ENCODE peak calls at places on chromosomes 12 and 14, in nine cellular contexts. Y is sigmoid colon, T is adrenal gland, L is transverse colon, A is breast epithelium, C is Panc1, W is A549, U is upper lobe of right lung, O is tibial nerve. V is an unnamed sample. For H3K4me1, the result is how much of the 10 kb centered on the place peaks cover.

GRCh38 chr14:57725399-57726077 is 140.4 kb downstream of the SLC35F4 start:
- DNase-seq in W (peak), C (peak), T (no peak), U (no peak), L (no peak), O (no peak), Y (no peak), A (no peak), V (no peak)

GRCh38 chr14:79502101-79502750 is 709.1 kb downstream of the DIO2 start:
- DNase-seq in W (no peak), C (no peak), T (no peak), L (no peak), O (no peak), A (no peak), U (no peak), Y (no peak), V (no peak)

GRCh38 chr12:124115496-124115895 is 142.5 kb downstream of the ZNF664 start:
- DNase-seq in T (no peak), L (no peak), W (no peak), A (no peak), O (no peak), C (no peak), Y (no peak), U (no peak), V (no peak)

GRCh38 chr12:119784673-119785072 is 92.4 kb downstream of the CIT start:
- DNase-seq in C (no peak), T (no peak), A (no peak), L (no peak), Y (no peak), W (no peak), U (no peak), O (no peak), V (no peak)

GRCh38 chr12:120252071-120252906 is 13.2 kb downstream of the PXN start:
- DNase-seq in W (no peak), U (no peak), O (no peak), A (no peak), T (no peak), C (no peak), L (no peak), Y (no peak), V (no peak)

GRCh38 chr14:74573421-74574091 is 38.5 kb downstream of the LTBP2 start:
- DNase-seq in W (no peak), C (no peak), Y (no peak), U (no peak), O (no peak), A (no peak), L (no peak), T (no peak), V (no peak)

GRCh38 chr12:60498656-60499055 is 902.8 kb downstream of the SLC16A7 start:
- DNase-seq in A (no peak), L (no peak), C (no peak), Y (no peak), U (no peak), T (no peak), W (no peak), O (no peak), V (no peak)

GRCh38 chr12:83114042-83114441 is 427.3 kb downstream of the TMTC2 start:
- DNase-seq in A (no peak), C (no peak), Y (no peak), O (no peak), L (no peak), W (no peak), U (no peak), T (no peak), V (no peak)

GRCh38 chr12:67991158-67991557 is 1.9 kb downstream of the IFNG-AS1 start:
- DNase-seq in C (no peak), O (no peak), U (no peak), L (peak), T (no peak), W (no peak), A (no peak), Y (no peak), V (no peak)

GRCh38 chr12:23944067-23944466 is 5.4 kb downstream of the SOX5 start:
- DNase-seq in U (no peak), Y (no peak), A (no peak), C (no peak), L (no peak), T (no peak), W (no peak), O (no peak), V (no peak)

GRCh38 chr14:49477576-49477975 is 108.6 kb downstream of the RPS29 start:
- DNase-seq in U (no peak), T (no peak), L (no peak), O (no peak), W (no peak), A (no peak), C (no peak), Y (no peak), V (no peak)

GRCh38 chr14:78074546-78074945 is 95.6 kb upstream of the NRXN3 start:
- DNase-seq in W (no peak), C (no peak), O (no peak), Y (no peak), L (no peak), A (no peak), U (no peak), T (no peak), V (no peak)

GRCh38 chr12:26750531-26751171 is 82.3 kb downstream of the ITPR2 start:
- DNase-seq in Y (no peak), U (no peak), L (no peak), C (no peak), T (no peak), W (no peak), O (no peak), A (no peak), V (no peak)

GRCh38 chr12:131217024-131217586 is 263.4 kb downstream of the ADGRD1 start:
- DNase-seq in A (no peak), T (peak), W (no peak), O (no peak), U (no peak), L (no peak), Y (no peak), C (no peak), V (no peak)

GRCh38 chr14:35573911-35574310 is 39.9 kb downstream of the INSM2 start:
- DNase-seq in C (no peak), U (no peak), O (no peak), T (no peak), W (no peak), A (no peak), Y (no peak), L (no peak), V (no peak)

GRCh38 chr12:51538149-51538548 is 52.9 kb upstream of the SCN8A start:
- DNase-seq in A (no peak), L (no peak), T (no peak), Y (no peak), U (no peak), O (no peak), C (no peak), W (no peak), V (no peak)

GRCh38 chr12:113048716-113049127 is 7.8 kb upstream of the DTX1 start:
- DNase-seq in C (no peak), Y (no peak), W (peak), L (peak), A (no peak), O (peak), T (peak), U (no peak), V (no peak)

GRCh38 chr12:108856428-108857157 is 790 bp downstream of the SSH1 start:
- DNase-seq in Y (peak), U (peak), W (peak), L (peak), O (peak), C (no peak), A (no peak), T (peak), V (peak)

GRCh38 chr12:122227341-122227740 is 1.5 kb upstream of the DIABLO start:
- DNase-seq in W (no peak), U (no peak), A (no peak), T (peak), Y (no peak), C (no peak), O (no peak), L (no peak), V (no peak)

GRCh38 chr12:39623919-39624318 is 4.3 kb upstream of the ABCD2 start:
- DNase-seq in O (no peak), A (no peak), W (no peak), Y (no peak), L (no peak), U (no peak), C (no peak), T (no peak), V (no peak)

GRCh38 chr12:124727244-124727673 is 136.4 kb downstream of the SCARB1 start:
- DNase-seq in W (no peak), Y (peak), T (peak), U (peak), C (no peak), O (peak), A (peak), L (peak), V (peak)

GRCh38 chr14:31492759-31493498 is 5.1 kb upstream of the GPR33 start:
- DNase-seq in O (no peak), L (peak), A (no peak), W (peak), T (no peak), Y (no peak), C (no peak), U (no peak), V (no peak)

GRCh38 chr12:89552376-89552775 is 26.5 kb upstream of the POC1B start:
- DNase-seq in O (no peak), A (no peak), C (no peak), Y (no peak), W (no peak), T (no peak), U (no peak), L (no peak), V (no peak)

GRCh38 chr12:20567413-20567812 is 127.7 kb upstream of the SLCO1C1 start:
- DNase-seq in W (peak), O (no peak), U (no peak), Y (no peak), C (no peak), T (no peak), L (no peak), A (no peak), V (no peak)

GRCh38 chr12:85874064-85874463 is at the start of gene NTS:
- DNase-seq in U (no peak), T (no peak), Y (no peak), O (no peak), W (peak), A (no peak), L (no peak), C (no peak), V (no peak)

GRCh38 chr12:52768479-52769200 is 8.5 kb downstream of the KRT76 start:
- DNase-seq in T (no peak), C (no peak), L (no peak), A (no peak), U (no peak), W (no peak), O (no peak), Y (no peak), V (no peak)

GRCh38 chr12:2586159-2587035 is 208.4 kb upstream of the FKBP4 start:
- DNase-seq in O (no peak), U (peak), L (no peak), T (no peak), Y (no peak), A (no peak), C (no peak), W (no peak), V (no peak)

GRCh38 chr12:52890417-52890816 is 14.5 kb downstream of the KRT8 start:
- DNase-seq in C (no peak), L (no peak), T (no peak), W (peak), Y (no peak), O (no peak), A (no peak), U (no peak), V (no peak)

GRCh38 chr12:78018146-78018910 is 187.6 kb downstream of the NAV3 start:
- DNase-seq in L (no peak), Y (peak), O (no peak), W (no peak), A (no peak), U (no peak), C (no peak), T (no peak), V (no peak)

GRCh38 chr12:49585477-49586445 is 17.8 kb upstream of the MCRS1 start:
- DNase-seq in Y (no peak), L (no peak), W (no peak), U (no peak), O (no peak), A (no peak), C (no peak), T (no peak), V (no peak)

GRCh38 chr12:31324845-31325523 is 966 bp downstream of the SINHCAF start:
- DNase-seq in W (peak), C (no peak), A (peak), L (peak), Y (peak), U (peak), O (no peak), T (peak), V (peak)

GRCh38 chr12:15151141-15152091 is 69.8 kb downstream of the RERG start:
- DNase-seq in U (no peak), W (peak), O (no peak), C (no peak), T (no peak), A (no peak), L (no peak), Y (no peak), V (no peak)

GRCh38 chr12:94873368-94874085 is 130.0 kb downstream of the NDUFA12 start:
- DNase-seq in C (no peak), U (peak), T (no peak), A (no peak), Y (no peak), W (no peak), O (no peak), L (peak), V (peak)

GRCh38 chr12:4829161-4829792 is 80.4 kb upstream of the KCNA1 start:
- DNase-seq in Y (no peak), U (no peak), C (no peak), W (no peak), L (no peak), A (no peak), T (no peak), O (no peak), V (no peak)

GRCh38 chr14:90381011-90381790 is 15.6 kb upstream of the CALM1 start:
- DNase-seq in O (no peak), U (no peak), W (no peak), L (peak), Y (peak), C (no peak), A (no peak), T (peak), V (no peak)

GRCh38 chr12:131752457-131752856 is 41.6 kb downstream of the SFSWAP start:
- DNase-seq in O (no peak), W (no peak), C (no peak), Y (no peak), L (no peak), T (no peak), U (no peak), A (no peak), V (no peak)

GRCh38 chr12:93231938-93232337 is 145.8 kb upstream of the NUDT4 start:
- DNase-seq in A (no peak), U (no peak), L (no peak), C (no peak), T (no peak), Y (no peak), O (no peak), W (no peak), V (no peak)

GRCh38 chr14:23356662-23357061 is 4.0 kb upstream of the SLC22A17 start:
- DNase-seq in C (no peak), T (peak), O (no peak), U (no peak), W (no peak), A (no peak), Y (no peak), L (no peak), V (no peak)

GRCh38 chr14:76918176-76918750 is 92.1 kb downstream of the LRRC74A start:
- DNase-seq in L (peak), Y (peak), C (no peak), O (peak), W (no peak), A (peak), U (peak), T (peak), V (peak)

GRCh38 chr14:76920572-76921175 is 94.5 kb downstream of the LRRC74A start:
- DNase-seq in C (no peak), A (no peak), Y (no peak), W (no peak), U (no peak), T (no peak), L (no peak), O (no peak), V (no peak)

GRCh38 chr14:76918751-76919421 is 92.7 kb downstream of the LRRC74A start:
- DNase-seq in L (peak), T (peak), C (peak), Y (peak), W (peak), U (peak), A (peak), O (peak), V (peak)

GRCh38 chr14:76919431-76919810 is 93.2 kb downstream of the LRRC74A start:
- DNase-seq in C (no peak), T (no peak), A (no peak), O (no peak), U (no peak), L (no peak), W (no peak), Y (no peak), V (no peak)

GRCh38 chr14:76919811-76920571 is 93.8 kb downstream of the LRRC74A start:
- DNase-seq in A (no peak), W (peak), L (peak), U (no peak), C (no peak), T (peak), O (no peak), Y (peak), V (peak)
- H3K27ac ChIP-seq in A (peak), W (peak), L (peak), U (peak), C (peak), T (peak), O (peak), Y (peak), V (peak)

DNA sequence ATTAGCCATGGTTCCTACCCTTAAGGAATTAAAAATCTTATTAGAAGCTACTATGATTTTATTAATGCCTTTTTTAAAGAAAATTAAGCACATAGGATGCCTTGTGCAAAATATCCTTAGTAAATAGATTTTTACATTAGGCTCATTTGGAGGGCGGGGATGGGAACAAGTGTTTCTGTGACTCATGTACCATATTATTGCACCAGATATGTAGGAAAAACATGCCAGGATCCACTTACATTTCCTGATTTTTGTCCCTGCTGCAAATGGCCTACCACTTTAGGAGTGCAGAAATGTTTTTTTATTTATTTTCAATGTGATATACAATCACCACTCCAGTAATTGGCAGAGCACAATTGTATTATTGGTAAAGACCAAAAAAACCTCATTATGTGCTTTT is 86.7 kb downstream of the ANO6 start:
- DNase-seq in L (no peak), Y (no peak), W (no peak), C (no peak), U (no peak), A (no peak), O (no peak), T (no peak), V (no peak)
- TF ChIP-seq CTCF in L (no peak), Y (no peak), W (no peak), C (no peak), U (no peak), A (no peak), O (no peak), T (no peak), V (no peak)

DNA sequence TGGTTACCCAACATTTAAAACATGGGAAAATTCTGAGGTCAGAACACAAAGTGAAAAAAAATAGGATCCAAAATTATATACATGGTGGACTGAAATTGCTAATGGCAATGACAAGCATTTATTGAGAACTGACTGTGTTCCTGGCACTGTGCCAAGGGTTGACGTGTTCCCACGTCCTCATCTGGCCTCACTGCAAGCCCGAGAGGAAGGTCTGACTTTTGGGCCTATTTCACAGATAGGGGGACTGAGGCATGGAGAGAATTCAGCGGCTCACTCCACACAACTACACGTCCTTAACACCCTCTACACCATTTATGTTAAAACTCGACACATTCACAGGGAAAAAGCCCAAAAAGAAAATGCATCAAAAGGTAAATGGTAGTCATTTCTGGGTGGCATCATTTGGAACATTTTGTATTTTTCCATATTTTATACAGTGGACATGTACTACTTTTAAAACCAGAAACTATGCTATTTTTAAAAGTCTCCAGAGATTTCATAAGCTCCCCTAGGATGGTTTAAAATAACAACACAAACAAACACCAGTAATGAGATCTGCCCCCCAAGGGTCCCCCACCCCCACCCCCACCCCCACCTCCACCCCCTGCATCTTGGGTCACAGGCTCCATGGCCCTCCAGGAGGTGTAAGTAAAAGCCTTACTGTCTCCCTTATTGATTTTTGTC is 27.7 kb downstream of the CLMN start:
- DNase-seq in T (peak), L (peak), W (peak), C (peak), U (no peak), Y (peak), A (peak), O (peak), V (peak)
- H3K4me1 ChIP-seq in T (under half), L (under half), W (under half), C (under half), U (under half), Y (under half), A (under half), O (under half), V (under half)

DNA sequence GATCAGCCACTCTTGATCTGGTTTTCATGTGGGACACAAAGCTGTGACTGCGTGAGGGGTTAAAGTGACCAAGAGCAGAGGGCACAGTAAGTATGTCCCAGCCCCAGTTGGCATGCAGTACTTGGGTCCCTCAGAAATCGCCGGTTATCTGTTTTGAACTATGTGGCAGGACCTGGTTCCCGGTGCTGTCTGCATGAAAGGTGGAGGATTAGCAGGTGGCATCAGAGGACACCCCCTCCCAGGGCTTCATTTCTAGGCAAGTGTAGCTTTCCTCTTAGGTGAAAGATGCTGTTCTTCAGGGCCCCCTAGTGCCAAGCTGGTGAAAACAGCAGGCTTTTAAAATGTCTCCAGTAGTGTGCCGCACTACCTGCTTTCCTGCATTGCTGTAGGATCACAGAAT is 57.1 kb downstream of the ATG14 start:
- DNase-seq in C (no peak), A (no peak), O (no peak), U (no peak), Y (peak), L (peak), W (peak), T (peak), V (peak)
- H3K27ac ChIP-seq in C (no peak), A (peak), O (no peak), U (no peak), Y (no peak), L (peak), W (no peak), T (no peak), V (no peak)

DNA sequence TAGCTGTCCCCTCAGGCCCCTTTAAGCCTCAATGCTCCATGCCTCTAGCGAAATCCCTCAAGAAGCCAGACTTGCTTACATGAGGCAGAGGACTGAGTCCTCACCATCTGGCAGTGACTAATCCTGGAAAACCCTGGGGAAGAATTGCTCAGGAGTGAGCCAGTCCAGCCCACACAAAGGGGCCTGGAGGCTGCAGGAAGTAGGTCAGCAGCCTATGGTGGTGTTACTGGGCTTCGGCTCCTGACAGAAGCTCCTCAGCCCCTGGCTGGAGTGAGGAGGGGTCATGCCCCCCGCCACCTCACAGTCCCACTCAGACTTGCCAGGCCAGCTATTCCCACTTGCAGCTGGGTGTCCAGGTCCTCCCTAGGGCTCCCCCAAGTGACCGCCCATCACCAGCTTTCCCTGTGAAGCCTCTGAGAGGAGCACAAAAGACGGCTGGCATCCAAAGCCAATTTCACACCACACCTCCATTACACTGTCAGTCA is 250.5 kb downstream of the DPF3 start:
- DNase-seq in Y (no peak), O (no peak), U (no peak), A (peak), W (peak), L (no peak), C (no peak), T (peak), V (peak)
- TF ChIP-seq CTCF in Y (no peak), O (no peak), U (no peak), A (no peak), W (no peak), L (no peak), C (no peak), T (no peak), V (no peak)